ENCODE peak calls at places on chromosomes 7 and 10, in nine cellular contexts. One of them, this sample, is unnamed. For H3K36me3, the result is how much of the 10 kb centered on the place peaks cover.

GRCh38 chr10:43623351-43623750 is 17.1 kb downstream of the ZNF485 start:
- DNase-seq in HCT116: no peak
- DNase-seq in SK-N-MC: no peak
- DNase-seq in adipocyte: peak
- DNase-seq in fibroblast of lung: peak
- DNase-seq in IMR-90: peak
- DNase-seq in neural progenitor cell: no peak
- DNase-seq in mesendoderm: no peak
- DNase-seq in kidney: no peak
- DNase-seq in this sample: no peak

GRCh38 chr7:137081276-137081675 is 212.8 kb downstream of the CHRM2 start:
- DNase-seq in fibroblast of lung: no peak
- DNase-seq in SK-N-MC: no peak
- DNase-seq in kidney: no peak
- DNase-seq in neural progenitor cell: no peak
- DNase-seq in mesendoderm: no peak
- DNase-seq in adipocyte: peak
- DNase-seq in HCT116: no peak
- DNase-seq in IMR-90: peak
- DNase-seq in this sample: no peak

GRCh38 chr10:59644841-59645240 is 64.8 kb downstream of the SLC16A9 start:
- DNase-seq in SK-N-MC: no peak
- DNase-seq in fibroblast of lung: no peak
- DNase-seq in mesendoderm: no peak
- DNase-seq in neural progenitor cell: no peak
- DNase-seq in IMR-90: no peak
- DNase-seq in HCT116: no peak
- DNase-seq in kidney: no peak
- DNase-seq in adipocyte: no peak
- DNase-seq in this sample: no peak

GRCh38 chr10:76245951-76246495 is 814.6 kb downstream of the LRMDA start:
- DNase-seq in kidney: no peak
- DNase-seq in IMR-90: no peak
- DNase-seq in fibroblast of lung: no peak
- DNase-seq in HCT116: no peak
- DNase-seq in SK-N-MC: no peak
- DNase-seq in adipocyte: no peak
- DNase-seq in mesendoderm: no peak
- DNase-seq in neural progenitor cell: no peak
- DNase-seq in this sample: no peak

GRCh38 chr10:3486346-3487065 is 298.5 kb downstream of the KLF6 start:
- DNase-seq in kidney: peak
- DNase-seq in adipocyte: no peak
- DNase-seq in fibroblast of lung: no peak
- DNase-seq in neural progenitor cell: peak
- DNase-seq in SK-N-MC: no peak
- DNase-seq in HCT116: peak
- DNase-seq in mesendoderm: peak
- DNase-seq in IMR-90: peak
- DNase-seq in this sample: peak

GRCh38 chr7:77696643-77697534 is 630 bp downstream of the RSBN1L start:
- DNase-seq in adipocyte: peak
- DNase-seq in IMR-90: peak
- DNase-seq in mesendoderm: peak
- DNase-seq in SK-N-MC: no peak
- DNase-seq in fibroblast of lung: peak
- DNase-seq in neural progenitor cell: peak
- DNase-seq in HCT116: no peak
- DNase-seq in kidney: peak
- DNase-seq in this sample: peak

GRCh38 chr10:63767512-63767911 is 246.3 kb downstream of the REEP3 start:
- DNase-seq in adipocyte: peak
- DNase-seq in IMR-90: peak
- DNase-seq in HCT116: no peak
- DNase-seq in kidney: no peak
- DNase-seq in SK-N-MC: no peak
- DNase-seq in neural progenitor cell: no peak
- DNase-seq in fibroblast of lung: peak
- DNase-seq in mesendoderm: no peak
- DNase-seq in this sample: no peak

GRCh38 chr7:88759216-88759955 is at the start of gene ZNF804B:
- DNase-seq in HCT116: no peak
- DNase-seq in fibroblast of lung: no peak
- DNase-seq in adipocyte: peak
- DNase-seq in kidney: peak
- DNase-seq in IMR-90: no peak
- DNase-seq in neural progenitor cell: peak
- DNase-seq in mesendoderm: peak
- DNase-seq in SK-N-MC: no peak
- DNase-seq in this sample: peak

GRCh38 chr10:119079572-119080520 is 771 bp downstream of the EIF3A start:
- DNase-seq in mesendoderm: peak
- DNase-seq in IMR-90: peak
- DNase-seq in adipocyte: peak
- DNase-seq in HCT116: peak
- DNase-seq in kidney: peak
- DNase-seq in SK-N-MC: no peak
- DNase-seq in fibroblast of lung: peak
- DNase-seq in neural progenitor cell: peak
- DNase-seq in this sample: peak

GRCh38 chr10:20767028-20767427 is 130.1 kb downstream of the NEBL start:
- DNase-seq in kidney: no peak
- DNase-seq in IMR-90: peak
- DNase-seq in fibroblast of lung: peak
- DNase-seq in adipocyte: no peak
- DNase-seq in SK-N-MC: no peak
- DNase-seq in HCT116: no peak
- DNase-seq in neural progenitor cell: no peak
- DNase-seq in mesendoderm: peak
- DNase-seq in this sample: no peak

GRCh38 chr7:55052081-55052480 is 33.3 kb downstream of the EGFR start:
- DNase-seq in IMR-90: peak
- DNase-seq in HCT116: no peak
- DNase-seq in kidney: no peak
- DNase-seq in adipocyte: peak
- DNase-seq in mesendoderm: no peak
- DNase-seq in fibroblast of lung: peak
- DNase-seq in neural progenitor cell: no peak
- DNase-seq in SK-N-MC: no peak
- DNase-seq in this sample: no peak

GRCh38 chr10:30433286-30433778 is 652 bp upstream of the MAP3K8 start:
- DNase-seq in fibroblast of lung: peak
- DNase-seq in kidney: peak
- DNase-seq in adipocyte: peak
- DNase-seq in HCT116: peak
- DNase-seq in SK-N-MC: no peak
- DNase-seq in mesendoderm: peak
- DNase-seq in IMR-90: peak
- DNase-seq in neural progenitor cell: peak
- DNase-seq in this sample: peak

GRCh38 chr7:44060091-44060947 is 5.0 kb downstream of the PGAM2 start:
- DNase-seq in SK-N-MC: no peak
- DNase-seq in IMR-90: no peak
- DNase-seq in adipocyte: no peak
- DNase-seq in kidney: peak
- DNase-seq in neural progenitor cell: no peak
- DNase-seq in mesendoderm: no peak
- DNase-seq in fibroblast of lung: no peak
- DNase-seq in HCT116: no peak
- DNase-seq in this sample: no peak

GRCh38 chr7:116552616-116553015 is 27.8 kb downstream of the CAV1 start:
- DNase-seq in adipocyte: no peak
- DNase-seq in mesendoderm: no peak
- DNase-seq in kidney: no peak
- DNase-seq in neural progenitor cell: no peak
- DNase-seq in IMR-90: peak
- DNase-seq in HCT116: peak
- DNase-seq in fibroblast of lung: peak
- DNase-seq in SK-N-MC: no peak
- DNase-seq in this sample: no peak

GRCh38 chr10:27513451-27514191 is 9.5 kb downstream of the RAB18 start:
- DNase-seq in kidney: no peak
- DNase-seq in adipocyte: peak
- DNase-seq in IMR-90: peak
- DNase-seq in neural progenitor cell: no peak
- DNase-seq in SK-N-MC: no peak
- DNase-seq in fibroblast of lung: peak
- DNase-seq in HCT116: no peak
- DNase-seq in mesendoderm: peak
- DNase-seq in this sample: no peak

GRCh38 chr10:22158426-22158825 is 59.4 kb downstream of the EBLN1 start:
- DNase-seq in fibroblast of lung: no peak
- DNase-seq in SK-N-MC: no peak
- DNase-seq in HCT116: no peak
- DNase-seq in IMR-90: no peak
- DNase-seq in mesendoderm: no peak
- DNase-seq in kidney: no peak
- DNase-seq in neural progenitor cell: no peak
- DNase-seq in adipocyte: peak
- DNase-seq in this sample: no peak

GRCh38 chr7:110595694-110596093 is 495.2 kb upstream of the LRRN3 start:
- DNase-seq in neural progenitor cell: peak
- DNase-seq in adipocyte: no peak
- DNase-seq in kidney: no peak
- DNase-seq in mesendoderm: no peak
- DNase-seq in IMR-90: no peak
- DNase-seq in SK-N-MC: no peak
- DNase-seq in HCT116: no peak
- DNase-seq in fibroblast of lung: no peak
- DNase-seq in this sample: no peak

GRCh38 chr7:139745330-139746143 is 32.3 kb downstream of the HIPK2 start:
- DNase-seq in neural progenitor cell: peak
- DNase-seq in mesendoderm: peak
- DNase-seq in SK-N-MC: no peak
- DNase-seq in kidney: peak
- DNase-seq in HCT116: no peak
- DNase-seq in adipocyte: no peak
- DNase-seq in fibroblast of lung: peak
- DNase-seq in IMR-90: no peak
- DNase-seq in this sample: no peak

GRCh38 chr10:804191-804781 is 114.8 kb upstream of the DIP2C start:
- DNase-seq in fibroblast of lung: no peak
- DNase-seq in neural progenitor cell: no peak
- DNase-seq in mesendoderm: no peak
- DNase-seq in HCT116: no peak
- DNase-seq in IMR-90: peak
- DNase-seq in adipocyte: no peak
- DNase-seq in kidney: peak
- DNase-seq in SK-N-MC: no peak
- DNase-seq in this sample: peak
- H3K36me3 ChIP-seq in fibroblast of lung: under half
- H3K36me3 ChIP-seq in neural progenitor cell: under half
- H3K36me3 ChIP-seq in mesendoderm: under half
- H3K36me3 ChIP-seq in HCT116: under half
- H3K36me3 ChIP-seq in IMR-90: under half
- H3K36me3 ChIP-seq in adipocyte: under half
- H3K36me3 ChIP-seq in kidney: under half
- H3K36me3 ChIP-seq in SK-N-MC: under half
- H3K36me3 ChIP-seq in this sample: under half

GRCh38 chr7:112110175-112110574 is 96.0 kb downstream of the DOCK4 start:
- DNase-seq in IMR-90: no peak
- DNase-seq in kidney: no peak
- DNase-seq in HCT116: no peak
- DNase-seq in neural progenitor cell: no peak
- DNase-seq in mesendoderm: no peak
- DNase-seq in SK-N-MC: no peak
- DNase-seq in fibroblast of lung: no peak
- DNase-seq in adipocyte: no peak
- DNase-seq in this sample: no peak
- H3K9ac ChIP-seq in IMR-90: no peak
- H3K9ac ChIP-seq in kidney: no peak
- H3K9ac ChIP-seq in HCT116: no peak
- H3K9ac ChIP-seq in neural progenitor cell: no peak
- H3K9ac ChIP-seq in mesendoderm: no peak
- H3K9ac ChIP-seq in SK-N-MC: no peak
- H3K9ac ChIP-seq in fibroblast of lung: no peak
- H3K9ac ChIP-seq in adipocyte: no peak
- H3K9ac ChIP-seq in this sample: no peak

GRCh38 chr10:47260505-47261111 is 39.4 kb upstream of the GDF10 start:
- DNase-seq in kidney: no peak
- DNase-seq in neural progenitor cell: peak
- DNase-seq in IMR-90: no peak
- DNase-seq in mesendoderm: peak
- DNase-seq in adipocyte: no peak
- DNase-seq in HCT116: no peak
- DNase-seq in fibroblast of lung: no peak
- DNase-seq in SK-N-MC: no peak
- DNase-seq in this sample: peak

GRCh38 chr10:47261121-47261520 is 38.9 kb upstream of the GDF10 start:
- DNase-seq in fibroblast of lung: no peak
- DNase-seq in kidney: no peak
- DNase-seq in IMR-90: no peak
- DNase-seq in HCT116: no peak
- DNase-seq in SK-N-MC: no peak
- DNase-seq in adipocyte: no peak
- DNase-seq in mesendoderm: no peak
- DNase-seq in neural progenitor cell: no peak
- DNase-seq in this sample: peak

GRCh38 chr10:47261556-47261955 is 38.4 kb upstream of the GDF10 start:
- DNase-seq in fibroblast of lung: no peak
- DNase-seq in IMR-90: no peak
- DNase-seq in kidney: no peak
- DNase-seq in neural progenitor cell: no peak
- DNase-seq in SK-N-MC: no peak
- DNase-seq in mesendoderm: no peak
- DNase-seq in adipocyte: no peak
- DNase-seq in HCT116: no peak
- DNase-seq in this sample: peak

GRCh38 chr10:47264797-47265281 is 35.2 kb upstream of the GDF10 start:
- DNase-seq in mesendoderm: peak
- DNase-seq in HCT116: no peak
- DNase-seq in adipocyte: no peak
- DNase-seq in neural progenitor cell: no peak
- DNase-seq in SK-N-MC: no peak
- DNase-seq in fibroblast of lung: no peak
- DNase-seq in IMR-90: no peak
- DNase-seq in kidney: no peak
- DNase-seq in this sample: no peak

GRCh38 chr10:47262606-47263295 is 37.2 kb upstream of the GDF10 start:
- DNase-seq in neural progenitor cell: no peak
- DNase-seq in SK-N-MC: no peak
- DNase-seq in mesendoderm: no peak
- DNase-seq in adipocyte: no peak
- DNase-seq in HCT116: no peak
- DNase-seq in kidney: no peak
- DNase-seq in IMR-90: peak
- DNase-seq in fibroblast of lung: no peak
- DNase-seq in this sample: no peak
- H3K36me3 ChIP-seq in neural progenitor cell: under half
- H3K36me3 ChIP-seq in SK-N-MC: under half
- H3K36me3 ChIP-seq in mesendoderm: under half
- H3K36me3 ChIP-seq in adipocyte: under half
- H3K36me3 ChIP-seq in HCT116: under half
- H3K36me3 ChIP-seq in kidney: under half
- H3K36me3 ChIP-seq in IMR-90: under half
- H3K36me3 ChIP-seq in fibroblast of lung: under half
- H3K36me3 ChIP-seq in this sample: under half

DNA sequence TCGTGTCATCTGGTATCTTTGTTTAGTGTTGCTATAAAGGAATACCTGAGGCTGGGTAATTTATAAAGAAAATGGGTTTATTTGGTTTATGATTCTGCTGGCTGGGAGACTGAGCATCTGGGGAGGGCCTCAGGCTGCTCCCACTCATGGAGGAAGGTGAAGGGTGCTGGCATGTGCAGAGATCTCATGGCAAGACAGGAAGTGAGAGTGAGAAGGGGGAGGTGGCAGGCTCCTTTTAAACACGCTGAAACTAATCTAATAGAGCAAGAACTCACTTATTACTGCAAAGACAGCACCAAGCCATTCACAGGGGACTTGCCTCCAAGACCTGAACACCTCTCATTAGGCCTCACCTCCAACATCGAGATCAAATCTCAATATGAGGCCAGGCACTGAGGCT is 11.3 kb downstream of the OIT3 start:
- DNase-seq in SK-N-MC: no peak
- DNase-seq in fibroblast of lung: no peak
- DNase-seq in adipocyte: no peak
- DNase-seq in IMR-90: no peak
- DNase-seq in neural progenitor cell: no peak
- DNase-seq in HCT116: no peak
- DNase-seq in mesendoderm: no peak
- DNase-seq in kidney: no peak
- DNase-seq in this sample: no peak
- H3K9ac ChIP-seq in SK-N-MC: no peak
- H3K9ac ChIP-seq in fibroblast of lung: no peak
- H3K9ac ChIP-seq in adipocyte: no peak
- H3K9ac ChIP-seq in IMR-90: no peak
- H3K9ac ChIP-seq in neural progenitor cell: no peak
- H3K9ac ChIP-seq in HCT116: no peak
- H3K9ac ChIP-seq in mesendoderm: no peak
- H3K9ac ChIP-seq in kidney: no peak
- H3K9ac ChIP-seq in this sample: no peak

This sample was measured in endodermal cell.